ENCODE peak calls at places on chromosomes 3 and 15, in eight cellular contexts. One of them, this sample, is unnamed.

GRCh38 chr3:106380232-106380631 is 511.4 kb upstream of the CBLB start:
- DNase-seq in nephron progenitor cell: no peak
- DNase-seq in PC-9: no peak
- DNase-seq in cardiac fibroblast: peak
- DNase-seq in fibroblast of lung: no peak
- DNase-seq in ovary: no peak
- DNase-seq in coronary artery: no peak
- DNase-seq in endothelial cell: no peak
- DNase-seq in this sample: no peak

GRCh38 chr15:47184003-47184404 is 533.3 kb upstream of the SEMA6D start:
- DNase-seq in nephron progenitor cell: peak
- DNase-seq in PC-9: no peak
- DNase-seq in cardiac fibroblast: no peak
- DNase-seq in fibroblast of lung: no peak
- DNase-seq in ovary: no peak
- DNase-seq in coronary artery: no peak
- DNase-seq in endothelial cell: peak
- DNase-seq in this sample: no peak

GRCh38 chr15:82768414-82769081 is 37.3 kb downstream of the FSD2 start:
- DNase-seq in nephron progenitor cell: no peak
- DNase-seq in PC-9: peak
- DNase-seq in cardiac fibroblast: no peak
- DNase-seq in fibroblast of lung: peak
- DNase-seq in ovary: no peak
- DNase-seq in coronary artery: no peak
- DNase-seq in endothelial cell: no peak
- DNase-seq in this sample: no peak

GRCh38 chr3:196619213-196619612 is 20.3 kb upstream of the NRROS start:
- DNase-seq in nephron progenitor cell: no peak
- DNase-seq in PC-9: peak
- DNase-seq in cardiac fibroblast: peak
- DNase-seq in fibroblast of lung: no peak
- DNase-seq in ovary: no peak
- DNase-seq in coronary artery: no peak
- DNase-seq in endothelial cell: no peak
- DNase-seq in this sample: no peak

GRCh38 chr3:78832785-78833204 is 935.0 kb downstream of the ROBO1 start:
- DNase-seq in nephron progenitor cell: no peak
- DNase-seq in PC-9: no peak
- DNase-seq in cardiac fibroblast: no peak
- DNase-seq in fibroblast of lung: no peak
- DNase-seq in ovary: no peak
- DNase-seq in coronary artery: no peak
- DNase-seq in endothelial cell: no peak
- DNase-seq in this sample: no peak

GRCh38 chr3:23845817-23846216 is 40.1 kb downstream of the UBE2E1 start:
- DNase-seq in nephron progenitor cell: no peak
- DNase-seq in PC-9: no peak
- DNase-seq in cardiac fibroblast: no peak
- DNase-seq in fibroblast of lung: no peak
- DNase-seq in ovary: no peak
- DNase-seq in coronary artery: no peak
- DNase-seq in endothelial cell: no peak
- DNase-seq in this sample: no peak

GRCh38 chr15:90099072-90099867 is 3.0 kb downstream of the IDH2 start:
- DNase-seq in nephron progenitor cell: no peak
- DNase-seq in PC-9: no peak
- DNase-seq in cardiac fibroblast: no peak
- DNase-seq in fibroblast of lung: no peak
- DNase-seq in ovary: no peak
- DNase-seq in coronary artery: no peak
- DNase-seq in endothelial cell: no peak
- DNase-seq in this sample: no peak

GRCh38 chr3:52507359-52507758 is 12.2 kb downstream of the STAB1 start:
- DNase-seq in nephron progenitor cell: no peak
- DNase-seq in PC-9: peak
- DNase-seq in cardiac fibroblast: peak
- DNase-seq in fibroblast of lung: peak
- DNase-seq in ovary: no peak
- DNase-seq in coronary artery: no peak
- DNase-seq in endothelial cell: no peak
- DNase-seq in this sample: no peak

GRCh38 chr3:10518506-10519150 is 13.2 kb upstream of the ATP2B2 start:
- DNase-seq in nephron progenitor cell: no peak
- DNase-seq in PC-9: no peak
- DNase-seq in cardiac fibroblast: peak
- DNase-seq in fibroblast of lung: peak
- DNase-seq in ovary: no peak
- DNase-seq in coronary artery: peak
- DNase-seq in endothelial cell: no peak
- DNase-seq in this sample: no peak

GRCh38 chr15:51879555-51879954 is 50.1 kb downstream of the TMOD3 start:
- DNase-seq in nephron progenitor cell: no peak
- DNase-seq in PC-9: no peak
- DNase-seq in cardiac fibroblast: peak
- DNase-seq in fibroblast of lung: peak
- DNase-seq in ovary: no peak
- DNase-seq in coronary artery: no peak
- DNase-seq in endothelial cell: no peak
- DNase-seq in this sample: no peak

GRCh38 chr3:183534249-183534648 is 21.3 kb downstream of the KLHL6 start:
- DNase-seq in nephron progenitor cell: no peak
- DNase-seq in PC-9: peak
- DNase-seq in cardiac fibroblast: no peak
- DNase-seq in fibroblast of lung: no peak
- DNase-seq in ovary: no peak
- DNase-seq in coronary artery: no peak
- DNase-seq in endothelial cell: no peak
- DNase-seq in this sample: no peak

GRCh38 chr3:106880206-106880605 is 497.0 kb upstream of the CCDC54 start:
- DNase-seq in nephron progenitor cell: no peak
- DNase-seq in PC-9: no peak
- DNase-seq in cardiac fibroblast: no peak
- DNase-seq in fibroblast of lung: no peak
- DNase-seq in ovary: no peak
- DNase-seq in coronary artery: no peak
- DNase-seq in endothelial cell: no peak
- DNase-seq in this sample: no peak

GRCh38 chr3:22988566-22988965 is 214.6 kb upstream of the UBE2E2 start:
- DNase-seq in nephron progenitor cell: no peak
- DNase-seq in PC-9: no peak
- DNase-seq in cardiac fibroblast: peak
- DNase-seq in fibroblast of lung: no peak
- DNase-seq in ovary: no peak
- DNase-seq in coronary artery: no peak
- DNase-seq in endothelial cell: no peak
- DNase-seq in this sample: no peak

GRCh38 chr3:50125541-50126286 is 29.4 kb upstream of the SEMA3F start:
- DNase-seq in nephron progenitor cell: no peak
- DNase-seq in PC-9: no peak
- DNase-seq in cardiac fibroblast: no peak
- DNase-seq in fibroblast of lung: no peak
- DNase-seq in ovary: no peak
- DNase-seq in coronary artery: no peak
- DNase-seq in endothelial cell: no peak
- DNase-seq in this sample: no peak

GRCh38 chr3:50978991-50979667 is 304.4 kb downstream of the DOCK3 start:
- DNase-seq in nephron progenitor cell: no peak
- DNase-seq in PC-9: no peak
- DNase-seq in cardiac fibroblast: no peak
- DNase-seq in fibroblast of lung: no peak
- DNase-seq in ovary: no peak
- DNase-seq in coronary artery: no peak
- DNase-seq in endothelial cell: no peak
- DNase-seq in this sample: no peak

GRCh38 chr3:71063768-71064287 is 519.7 kb downstream of the FOXP1 start:
- DNase-seq in nephron progenitor cell: peak
- DNase-seq in PC-9: no peak
- DNase-seq in cardiac fibroblast: no peak
- DNase-seq in fibroblast of lung: peak
- DNase-seq in ovary: peak
- DNase-seq in coronary artery: no peak
- DNase-seq in endothelial cell: peak
- DNase-seq in this sample: no peak

GRCh38 chr3:159828542-159828943 is 160.1 kb upstream of the IL12A start:
- DNase-seq in nephron progenitor cell: no peak
- DNase-seq in PC-9: no peak
- DNase-seq in cardiac fibroblast: peak
- DNase-seq in fibroblast of lung: peak
- DNase-seq in ovary: no peak
- DNase-seq in coronary artery: no peak
- DNase-seq in endothelial cell: no peak
- DNase-seq in this sample: no peak

GRCh38 chr3:141093971-141094401 is 42.8 kb downstream of the SPSB4 start:
- DNase-seq in nephron progenitor cell: no peak
- DNase-seq in PC-9: no peak
- DNase-seq in cardiac fibroblast: peak
- DNase-seq in fibroblast of lung: no peak
- DNase-seq in ovary: peak
- DNase-seq in coronary artery: no peak
- DNase-seq in endothelial cell: no peak
- DNase-seq in this sample: no peak

GRCh38 chr15:40050788-40051615 is 12.0 kb upstream of the SRP14 start:
- DNase-seq in nephron progenitor cell: peak
- DNase-seq in PC-9: no peak
- DNase-seq in cardiac fibroblast: peak
- DNase-seq in fibroblast of lung: peak
- DNase-seq in ovary: peak
- DNase-seq in coronary artery: peak
- DNase-seq in endothelial cell: no peak
- DNase-seq in this sample: no peak

GRCh38 chr3:43074901-43075689 is 30.8 kb downstream of the POMGNT2 start:
- DNase-seq in nephron progenitor cell: no peak
- DNase-seq in PC-9: no peak
- DNase-seq in cardiac fibroblast: no peak
- DNase-seq in fibroblast of lung: peak
- DNase-seq in ovary: no peak
- DNase-seq in coronary artery: no peak
- DNase-seq in endothelial cell: no peak
- DNase-seq in this sample: no peak

GRCh38 chr3:11238057-11238456 is 34.1 kb upstream of the ATG7 start:
- DNase-seq in nephron progenitor cell: no peak
- DNase-seq in PC-9: peak
- DNase-seq in cardiac fibroblast: peak
- DNase-seq in fibroblast of lung: peak
- DNase-seq in ovary: no peak
- DNase-seq in coronary artery: no peak
- DNase-seq in endothelial cell: no peak
- DNase-seq in this sample: no peak

GRCh38 chr15:76904461-76905012 is 603 bp downstream of the SCAPER start:
- DNase-seq in nephron progenitor cell: no peak
- DNase-seq in PC-9: no peak
- DNase-seq in cardiac fibroblast: peak
- DNase-seq in fibroblast of lung: no peak
- DNase-seq in ovary: peak
- DNase-seq in coronary artery: no peak
- DNase-seq in endothelial cell: peak
- DNase-seq in this sample: peak

GRCh38 chr15:75508741-75509532 is 57.4 kb upstream of the SIN3A start:
- DNase-seq in nephron progenitor cell: no peak
- DNase-seq in PC-9: no peak
- DNase-seq in cardiac fibroblast: peak
- DNase-seq in fibroblast of lung: peak
- DNase-seq in ovary: no peak
- DNase-seq in coronary artery: no peak
- DNase-seq in endothelial cell: peak
- DNase-seq in this sample: no peak
- TF ChIP-seq CTCF in nephron progenitor cell: peak
- TF ChIP-seq CTCF in PC-9: peak
- TF ChIP-seq CTCF in cardiac fibroblast: peak
- TF ChIP-seq CTCF in fibroblast of lung: peak
- TF ChIP-seq CTCF in ovary: peak
- TF ChIP-seq CTCF in coronary artery: peak
- TF ChIP-seq CTCF in endothelial cell: no peak
- TF ChIP-seq CTCF in this sample: peak

GRCh38 chr3:134325722-134326121 is 48.5 kb downstream of the AMOTL2 start:
- DNase-seq in nephron progenitor cell: no peak
- DNase-seq in PC-9: peak
- DNase-seq in cardiac fibroblast: no peak
- DNase-seq in fibroblast of lung: no peak
- DNase-seq in ovary: no peak
- DNase-seq in coronary artery: no peak
- DNase-seq in endothelial cell: no peak
- DNase-seq in this sample: no peak
- TF ChIP-seq CTCF in nephron progenitor cell: no peak
- TF ChIP-seq CTCF in PC-9: no peak
- TF ChIP-seq CTCF in cardiac fibroblast: no peak
- TF ChIP-seq CTCF in fibroblast of lung: no peak
- TF ChIP-seq CTCF in ovary: no peak
- TF ChIP-seq CTCF in coronary artery: no peak
- TF ChIP-seq CTCF in endothelial cell: no peak
- TF ChIP-seq CTCF in this sample: no peak

DNA sequence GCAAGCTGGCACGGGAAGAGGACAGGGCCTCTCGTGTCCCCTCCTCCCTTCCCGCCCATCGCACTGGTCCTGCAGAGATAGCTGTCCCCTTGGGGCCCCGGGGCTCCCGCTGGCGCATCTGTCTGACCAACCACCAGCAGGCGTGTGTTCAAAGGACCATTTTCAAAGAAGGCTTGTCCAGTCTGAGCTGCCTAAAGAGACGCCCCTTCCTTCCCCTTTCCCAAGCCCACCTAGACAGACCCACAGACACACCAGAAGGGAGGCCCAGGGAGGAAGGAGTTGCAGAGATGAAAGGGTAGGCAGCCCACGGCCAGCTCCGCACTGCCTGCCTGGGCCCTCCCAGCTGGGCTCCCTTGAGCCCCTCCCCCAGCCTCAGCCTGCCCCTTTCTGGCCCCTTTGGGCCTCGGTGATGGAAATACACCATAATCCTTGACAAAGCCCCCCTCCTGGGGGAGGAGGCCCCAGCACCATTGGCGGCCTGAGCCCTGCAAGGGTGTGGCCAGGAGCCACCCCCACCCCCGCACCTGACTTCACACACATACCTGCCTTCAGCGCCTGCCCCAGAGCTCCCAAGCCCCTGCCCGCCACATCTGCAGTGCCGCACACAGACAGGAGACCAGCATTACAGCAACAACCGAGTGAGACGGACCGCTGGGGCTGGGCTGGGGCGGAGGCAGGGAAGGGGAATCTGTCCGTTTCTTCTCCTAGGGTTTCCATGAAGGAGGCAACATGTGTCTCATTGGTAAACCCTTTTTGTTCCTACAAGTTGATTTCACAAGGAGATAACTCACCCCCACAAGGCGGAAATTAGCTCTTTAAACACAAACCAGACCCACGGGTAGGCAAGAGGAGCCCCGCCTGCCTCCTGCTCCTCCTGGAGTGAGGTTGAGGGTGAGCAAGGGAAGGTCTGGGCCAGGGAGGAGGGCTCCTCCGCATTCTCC is at the start of gene STRA6:
- DNase-seq in nephron progenitor cell: peak
- DNase-seq in PC-9: peak
- DNase-seq in cardiac fibroblast: peak
- DNase-seq in fibroblast of lung: no peak
- DNase-seq in ovary: no peak
- DNase-seq in coronary artery: no peak
- DNase-seq in endothelial cell: peak
- DNase-seq in this sample: no peak
- TF ChIP-seq CTCF in nephron progenitor cell: no peak
- TF ChIP-seq CTCF in PC-9: peak
- TF ChIP-seq CTCF in cardiac fibroblast: no peak
- TF ChIP-seq CTCF in fibroblast of lung: no peak
- TF ChIP-seq CTCF in ovary: no peak
- TF ChIP-seq CTCF in coronary artery: no peak
- TF ChIP-seq CTCF in endothelial cell: no peak
- TF ChIP-seq CTCF in this sample: no peak

GRCh38 chr15:43329960-43330779 is at the start of gene LCMT2:
- DNase-seq in nephron progenitor cell: peak
- DNase-seq in PC-9: peak
- DNase-seq in cardiac fibroblast: peak
- DNase-seq in fibroblast of lung: peak
- DNase-seq in ovary: peak
- DNase-seq in coronary artery: peak
- DNase-seq in endothelial cell: peak
- DNase-seq in this sample: peak
- TF ChIP-seq CTCF in nephron progenitor cell: no peak
- TF ChIP-seq CTCF in PC-9: no peak
- TF ChIP-seq CTCF in cardiac fibroblast: no peak
- TF ChIP-seq CTCF in fibroblast of lung: no peak
- TF ChIP-seq CTCF in ovary: no peak
- TF ChIP-seq CTCF in coronary artery: no peak
- TF ChIP-seq CTCF in endothelial cell: no peak
- TF ChIP-seq CTCF in this sample: no peak

This sample was measured in natural killer cell.